ENCODE peak calls at places on chromosomes 11 and 22, in five cellular contexts. L is hepatocyte, B is Karpas-422, Q is PC-3, O is fibroblast of lung. J is an unnamed sample.

GRCh38 chr11:133803026-133803425 is 42.3 kb downstream of the SPATA19 start:
- DNase-seq in B (no peak), O (no peak), Q (no peak), L (no peak), J (no peak)

GRCh38 chr11:14179126-14179820 is 179.7 kb downstream of the RRAS2 start:
- DNase-seq in L (peak), B (no peak), O (peak), Q (no peak), J (no peak)

GRCh38 chr11:100498780-100499179 is 188.3 kb upstream of the ARHGAP42 start:
- DNase-seq in O (no peak), B (no peak), L (no peak), Q (no peak), J (no peak)

GRCh38 chr11:73077454-73077853 is 64.7 kb downstream of the FCHSD2 start:
- DNase-seq in Q (no peak), B (no peak), O (no peak), L (no peak), J (no peak)

GRCh38 chr11:130209128-130209932 is 49.7 kb downstream of the ST14 start:
- DNase-seq in B (no peak), L (no peak), Q (no peak), O (no peak), J (no peak)

GRCh38 chr11:4903484-4903883 is at the start of gene OR51A7:
- DNase-seq in O (no peak), Q (no peak), B (peak), L (no peak), J (no peak)

GRCh38 chr11:122811721-122812120 is 26.6 kb upstream of the CRTAM start:
- DNase-seq in Q (no peak), L (no peak), B (no peak), O (no peak), J (no peak)

GRCh38 chr11:45473491-45473890 is 187.3 kb upstream of the SYT13 start:
- DNase-seq in Q (no peak), O (no peak), B (no peak), L (no peak), J (no peak)

GRCh38 chr11:128903248-128904041 is 12.3 kb downstream of the KCNJ5 start:
- DNase-seq in O (no peak), L (no peak), Q (no peak), B (no peak), J (no peak)

GRCh38 chr11:35857922-35858321 is 85.9 kb upstream of the LDLRAD3 start:
- DNase-seq in B (no peak), O (no peak), L (no peak), Q (no peak), J (no peak)

GRCh38 chr22:19775496-19776325 is 15.1 kb downstream of the TBX1 start:
- DNase-seq in B (peak), O (no peak), Q (no peak), L (no peak), J (no peak)

GRCh38 chr11:120547301-120547700 is 35.8 kb downstream of the GRIK4 start:
- DNase-seq in O (peak), B (no peak), L (no peak), Q (no peak), J (no peak)

GRCh38 chr11:72100009-72100408 is 3.1 kb downstream of the LAMTOR1 start:
- DNase-seq in B (no peak), O (no peak), Q (no peak), L (no peak), J (no peak)

GRCh38 chr11:94897330-94897768 is 76.0 kb downstream of the CWC15 start:
- DNase-seq in O (peak), L (peak), B (peak), Q (peak), J (no peak)

GRCh38 chr22:28254396-28254795 is 335.3 kb upstream of the PITPNB start:
- DNase-seq in B (no peak), Q (no peak), L (no peak), O (no peak), J (no peak)

GRCh38 chr11:64687641-64688533 is 35.1 kb downstream of the NRXN2 start:
- DNase-seq in Q (no peak), L (no peak), O (no peak), B (no peak), J (no peak)
- H2AFZ ChIP-seq in Q (peak), L (no peak), O (no peak), B (no peak), J (no peak)

GRCh38 chr11:76149713-76150112 is 56.6 kb downstream of the WNT11 start:
- DNase-seq in L (no peak), Q (no peak), O (no peak), B (no peak), J (no peak)
- H3K4me3 ChIP-seq in L (no peak), Q (no peak), O (no peak), B (no peak), J (no peak)

GRCh38 chr11:18668131-18668530 is 30.4 kb upstream of the TMEM86A start:
- DNase-seq in Q (peak), O (no peak), L (no peak), B (no peak), J (no peak)

GRCh38 chr11:18669629-18670162 is 28.9 kb upstream of the TMEM86A start:
- DNase-seq in L (no peak), Q (peak), O (no peak), B (no peak), J (no peak)

GRCh38 chr11:18671246-18671645 is 27.3 kb upstream of the TMEM86A start:
- DNase-seq in L (no peak), Q (peak), B (no peak), O (no peak), J (no peak)

GRCh38 chr11:18669211-18669593 is 29.4 kb upstream of the TMEM86A start:
- DNase-seq in O (no peak), Q (peak), L (no peak), B (no peak), J (peak)
- H2AFZ ChIP-seq in O (no peak), Q (no peak), L (no peak), B (no peak), J (peak)

GRCh38 chr11:85762226-85762625 is 48.7 kb downstream of the SYTL2 start:
- DNase-seq in L (no peak), O (no peak), B (no peak), Q (peak), J (peak)
- H3K4me3 ChIP-seq in L (no peak), O (no peak), B (no peak), Q (no peak), J (no peak)

J was measured in PC-9.